ENCODE peak calls at places on chromosomes 16 and 17, in six cellular contexts. Y, W, V, I, E and M are unnamed samples.

GRCh38 chr16:9901-10665 is 43.3 kb downstream of the POLR3K start:
- DNase-seq in W (no peak), I (no peak), V (no peak), E (no peak), Y (no peak), M (no peak)

GRCh38 chr17:76887809-76888208 is 19.6 kb downstream of the MGAT5B start:
- DNase-seq in Y (no peak), W (no peak), V (no peak), I (no peak), E (no peak), M (no peak)

GRCh38 chr16:12087901-12088364 is 111.4 kb downstream of the SNX29 start:
- DNase-seq in V (no peak), I (no peak), Y (no peak), E (no peak), W (no peak), M (no peak)

GRCh38 chr17:11644265-11645212 is 46.3 kb downstream of the DNAH9 start:
- DNase-seq in W (peak), E (no peak), Y (peak), V (peak), I (no peak), M (peak)

GRCh38 chr17:80817861-80818260 is 173.8 kb upstream of the CHMP6 start:
- DNase-seq in W (no peak), Y (peak), E (no peak), V (no peak), I (no peak), M (no peak)

GRCh38 chr17:2016494-2016893 is 8.6 kb downstream of the RTN4RL1 start:
- DNase-seq in E (no peak), Y (no peak), W (no peak), V (no peak), I (no peak), M (no peak)

GRCh38 chr17:7916383-7916677 is 241 bp upstream of the RNF227 start:
- DNase-seq in Y (no peak), I (no peak), E (no peak), W (no peak), V (no peak), M (no peak)

GRCh38 chr17:34756670-34757021 is 177.3 kb downstream of the TMEM132E start:
- DNase-seq in E (no peak), I (no peak), V (no peak), W (no peak), Y (no peak), M (no peak)

GRCh38 chr17:77408284-77408683 is 267.5 kb downstream of the SEC14L1 start:
- DNase-seq in V (no peak), E (no peak), I (no peak), Y (no peak), W (no peak), M (no peak)

GRCh38 chr16:70679653-70680494 is 6.0 kb downstream of the MTSS2 start:
- DNase-seq in E (no peak), V (peak), Y (no peak), W (no peak), I (no peak), M (no peak)

GRCh38 chr17:31820691-31821435 is 38.2 kb downstream of the COPRS start:
- DNase-seq in V (no peak), I (no peak), E (no peak), W (no peak), Y (peak), M (no peak)

GRCh38 chr16:27221576-27222498 is 18.5 kb downstream of the KDM8 start:
- DNase-seq in W (no peak), E (no peak), I (no peak), Y (peak), V (no peak), M (no peak)

GRCh38 chr16:79687249-79687768 is 86.8 kb upstream of the MAF start:
- DNase-seq in I (no peak), Y (no peak), V (no peak), W (no peak), E (no peak), M (no peak)

GRCh38 chr17:48985436-48986245 is 11.5 kb upstream of the IGF2BP1 start:
- DNase-seq in I (no peak), Y (no peak), E (peak), W (no peak), V (no peak), M (no peak)

GRCh38 chr16:54766355-54766754 is 164.3 kb upstream of the IRX5 start:
- DNase-seq in Y (no peak), E (no peak), W (no peak), V (no peak), I (no peak), M (no peak)

GRCh38 chr17:63165420-63165819 is 199.4 kb downstream of the TANC2 start:
- DNase-seq in E (no peak), I (no peak), Y (no peak), W (no peak), V (no peak), M (no peak)

GRCh38 chr17:68383443-68384321 is 73.6 kb downstream of the WIPI1 start:
- DNase-seq in W (peak), E (no peak), Y (peak), V (no peak), I (no peak), M (no peak)

GRCh38 chr17:9872852-9873251 is 32.2 kb downstream of the RCVRN start:
- DNase-seq in Y (no peak), I (no peak), V (no peak), E (no peak), W (no peak), M (no peak)

GRCh38 chr16:28477311-28477920 is 5.3 kb upstream of the NPIPB7 start:
- DNase-seq in V (no peak), Y (no peak), E (no peak), W (no peak), I (no peak), M (no peak)

GRCh38 chr16:78727536-78727935 is 628.1 kb downstream of the WWOX start:
- DNase-seq in E (no peak), W (no peak), V (no peak), Y (no peak), I (no peak), M (no peak)

GRCh38 chr17:58231644-58232043 is 6.7 kb upstream of the LPO start:
- DNase-seq in E (no peak), V (no peak), Y (no peak), W (no peak), I (no peak), M (no peak)

GRCh38 chr16:24839347-24839972 is 6.3 kb upstream of the SLC5A11 start:
- DNase-seq in Y (no peak), E (no peak), V (no peak), W (no peak), I (no peak), M (no peak)

GRCh38 chr16:19559242-19559910 is 3.9 kb downstream of the VPS35L start:
- DNase-seq in Y (peak), V (peak), E (no peak), I (no peak), W (peak), M (no peak)

GRCh38 chr17:50837980-50838954 is 2.9 kb downstream of the WFIKKN2 start:
- DNase-seq in I (no peak), E (no peak), W (no peak), V (no peak), Y (no peak), M (no peak)

DNA sequence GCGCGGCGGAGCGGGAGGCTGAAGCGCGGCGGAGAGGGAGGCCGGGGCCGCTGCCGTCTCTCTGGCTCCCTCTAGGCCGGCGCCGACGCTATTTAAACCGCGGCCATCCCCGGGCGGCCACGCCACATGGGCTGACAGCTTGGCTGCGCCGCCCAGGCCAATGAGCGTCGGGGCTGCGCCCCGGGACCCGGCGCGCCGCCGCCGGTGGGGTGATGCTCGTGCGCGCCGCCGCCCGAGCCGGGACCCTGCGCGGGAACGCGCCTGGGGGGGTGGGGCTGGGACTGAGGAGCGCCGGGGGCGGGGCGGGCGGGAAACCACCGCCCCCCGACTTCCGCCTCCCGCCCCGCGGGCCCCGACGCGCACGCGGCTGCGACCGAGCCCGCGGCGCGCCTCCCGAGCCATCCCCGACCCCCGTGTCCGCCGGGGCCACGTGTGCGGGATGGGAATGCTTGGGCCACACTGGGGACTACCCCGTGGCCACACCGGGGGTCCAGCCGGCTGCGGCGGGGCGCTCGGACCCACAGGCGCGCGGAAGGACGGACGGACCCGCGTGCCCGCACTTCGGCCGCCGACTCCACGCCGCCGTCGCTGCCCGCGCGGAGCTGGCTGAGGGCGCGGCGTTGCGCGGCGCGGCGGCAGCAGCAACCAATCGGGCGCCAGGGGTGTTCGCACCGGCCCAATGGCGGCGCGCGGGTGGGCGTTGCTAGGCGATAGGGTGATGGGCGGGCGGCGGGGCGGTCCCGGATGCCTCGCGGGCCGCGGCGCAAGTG is at the start of gene FASN:
- DNase-seq in I (peak), V (peak), E (peak), Y (peak), W (peak), M (peak)
- TF ChIP-seq CTCF in I (peak), V (no peak), E (peak), Y (peak), W (peak), M (peak)

DNA sequence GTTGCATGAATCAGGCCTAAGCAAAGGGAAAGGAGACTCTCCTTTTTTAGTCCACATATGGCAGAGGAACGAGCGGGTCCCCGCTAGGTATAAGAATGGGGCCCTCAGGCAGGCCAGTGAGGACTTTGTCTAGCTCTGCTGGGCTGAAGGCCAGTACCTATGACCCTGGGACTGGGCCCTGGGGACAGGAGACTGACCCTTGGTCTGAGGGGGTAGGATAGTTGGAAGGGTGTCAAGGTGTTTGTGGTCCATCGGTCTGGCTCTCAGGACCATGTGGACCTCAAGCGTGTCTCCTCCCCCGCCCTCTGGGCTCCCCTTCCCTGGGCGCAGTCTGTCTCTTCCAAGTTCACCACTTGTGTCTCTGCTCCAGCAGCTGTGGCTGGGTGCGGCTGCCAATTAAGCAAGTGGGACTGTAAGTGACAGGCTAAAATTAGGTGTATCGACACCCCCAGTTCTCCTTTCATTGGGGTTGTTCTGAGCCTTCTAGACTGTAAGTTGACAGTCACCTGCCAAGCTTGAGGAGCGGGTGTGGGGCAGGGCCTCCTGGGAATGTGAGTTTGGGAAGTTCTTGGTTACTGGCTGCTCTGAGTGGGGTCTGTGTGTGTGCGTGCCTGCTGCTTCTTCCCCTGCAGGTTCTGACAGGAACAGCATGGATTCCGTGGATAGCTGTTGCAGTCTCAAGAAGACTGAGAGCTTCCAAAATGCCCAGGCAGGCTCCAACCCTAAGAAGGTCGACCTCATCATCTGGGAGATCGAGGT is 24.5 kb downstream of the AKAP1 start:
- DNase-seq in V (peak), Y (peak), I (no peak), E (no peak), W (no peak), M (no peak)
- TF ChIP-seq CTCF in V (peak), Y (peak), I (peak), E (peak), W (no peak), M (peak)

GRCh38 chr16:14309001-14309886 is 238.1 kb downstream of the MRTFB start:
- DNase-seq in I (no peak), W (no peak), Y (peak), V (no peak), E (peak), M (peak)
- TF ChIP-seq CTCF in I (peak), W (no peak), Y (no peak), V (no peak), E (peak), M (peak)

DNA sequence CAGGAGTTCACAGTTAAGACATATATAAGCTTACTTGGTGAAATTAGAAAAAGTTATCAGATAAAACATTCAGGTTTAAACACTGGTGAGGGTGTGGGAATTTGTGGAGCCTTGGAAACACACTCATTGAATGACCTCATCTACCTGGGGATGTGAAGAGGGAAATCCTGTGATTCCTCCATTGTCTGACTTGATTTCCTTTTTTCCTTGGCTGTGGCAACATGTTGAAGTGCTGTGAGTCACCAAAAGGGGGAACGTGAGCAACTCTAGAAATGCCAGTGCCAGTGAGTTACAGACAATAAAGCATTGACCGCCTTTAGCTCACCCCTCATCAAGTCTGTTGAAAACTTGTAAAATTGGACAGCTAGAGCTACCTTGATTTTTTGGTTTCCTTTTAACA is 1.8 kb downstream of the HMOX2 start:
- DNase-seq in V (peak), E (no peak), W (peak), I (no peak), Y (peak), M (no peak)
- TF ChIP-seq CTCF in V (no peak), E (peak), W (peak), I (peak), Y (peak), M (peak)

GRCh38 chr16:73012341-73012740 is 35.6 kb downstream of the ZFHX3 start:
- DNase-seq in V (no peak), W (no peak), E (no peak), Y (no peak), I (no peak), M (no peak)
- TF ChIP-seq CTCF in V (no peak), W (no peak), E (no peak), Y (no peak), I (no peak), M (no peak)

GRCh38 chr17:78529871-78530670 is 47.1 kb downstream of the DNAH17 start:
- DNase-seq in E (no peak), I (no peak), W (no peak), Y (no peak), V (no peak), M (no peak)
- TF ChIP-seq CTCF in E (no peak), I (no peak), W (no peak), Y (no peak), V (no peak), M (no peak)

GRCh38 chr17:47905221-47905733 is 9.2 kb downstream of the SP2 start:
- DNase-seq in W (no peak), I (no peak), V (no peak), Y (peak), E (no peak), M (no peak)
- TF ChIP-seq CTCF in W (no peak), I (no peak), V (no peak), Y (no peak), E (no peak), M (no peak)

DNA sequence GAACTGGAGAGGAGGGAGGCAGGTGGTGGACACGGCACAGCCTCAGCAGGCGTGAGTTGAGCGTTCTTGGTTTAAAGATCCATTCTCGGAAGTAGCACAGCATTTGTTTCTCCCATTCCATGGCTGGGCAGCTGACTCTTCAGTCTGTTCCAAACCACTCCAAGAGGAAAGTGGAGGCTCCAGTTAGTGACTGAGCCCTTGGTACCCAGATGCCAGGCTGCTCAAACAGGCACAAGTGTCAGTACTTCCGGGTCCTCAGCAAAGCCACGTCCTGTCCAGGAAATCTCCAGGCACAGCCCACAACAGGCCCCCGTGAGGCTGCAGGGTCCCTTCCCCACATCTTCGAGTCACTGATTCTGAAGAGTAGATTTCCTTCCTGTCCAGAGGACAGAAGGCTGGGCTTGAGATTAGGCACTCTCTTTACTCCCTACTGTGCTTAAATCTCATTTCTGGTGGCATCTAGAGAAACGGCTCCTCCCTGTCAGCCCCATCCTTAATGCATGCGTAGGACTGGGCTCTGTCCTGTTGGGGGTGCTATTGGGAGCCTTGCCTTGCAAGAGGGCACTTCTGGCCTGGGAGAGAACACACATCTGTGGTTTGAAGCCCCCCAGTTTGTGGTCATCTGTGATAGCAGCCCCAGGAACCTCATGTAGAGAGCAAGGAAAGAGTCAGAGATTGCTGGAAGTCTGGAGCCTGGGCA is 39.7 kb upstream of the NAT9 start:
- DNase-seq in Y (no peak), I (no peak), V (peak), E (no peak), W (no peak), M (no peak)
- TF ChIP-seq CTCF in Y (no peak), I (no peak), V (peak), E (no peak), W (no peak), M (peak)